ENCODE peak calls at places on chromosomes 12 and 14, in four cellular contexts. One of them, this sample, is unnamed.

GRCh38 chr12:121524196-121524930 is 56.5 kb downstream of the KDM2B start:
- DNase-seq in stromal cell of bone marrow: no peak
- DNase-seq in CD8-positive, alpha-beta memory T cell: no peak
- DNase-seq in GM10248: no peak
- DNase-seq in this sample: no peak

GRCh38 chr12:13443498-13443897 is 247.0 kb downstream of the EMP1 start:
- DNase-seq in stromal cell of bone marrow: no peak
- DNase-seq in CD8-positive, alpha-beta memory T cell: no peak
- DNase-seq in GM10248: no peak
- DNase-seq in this sample: no peak

GRCh38 chr12:96219700-96220206 is 25.6 kb downstream of the ELK3 start:
- DNase-seq in stromal cell of bone marrow: peak
- DNase-seq in CD8-positive, alpha-beta memory T cell: no peak
- DNase-seq in GM10248: no peak
- DNase-seq in this sample: peak

GRCh38 chr12:84856156-84856900 is 56.3 kb downstream of the SLC6A15 start:
- DNase-seq in stromal cell of bone marrow: peak
- DNase-seq in CD8-positive, alpha-beta memory T cell: no peak
- DNase-seq in GM10248: no peak
- DNase-seq in this sample: no peak

GRCh38 chr12:69569236-69569635 is 16.0 kb upstream of the CCT2 start:
- DNase-seq in stromal cell of bone marrow: no peak
- DNase-seq in CD8-positive, alpha-beta memory T cell: no peak
- DNase-seq in GM10248: no peak
- DNase-seq in this sample: no peak

GRCh38 chr14:36791402-36791801 is 129.7 kb downstream of the PAX9 start:
- DNase-seq in stromal cell of bone marrow: no peak
- DNase-seq in CD8-positive, alpha-beta memory T cell: no peak
- DNase-seq in GM10248: no peak
- DNase-seq in this sample: no peak

GRCh38 chr14:44620106-44621019 is 113.3 kb upstream of the FSCB start:
- DNase-seq in stromal cell of bone marrow: no peak
- DNase-seq in CD8-positive, alpha-beta memory T cell: no peak
- DNase-seq in GM10248: no peak
- DNase-seq in this sample: no peak

GRCh38 chr12:40063424-40063823 is 42.5 kb downstream of the SLC2A13 start:
- DNase-seq in stromal cell of bone marrow: no peak
- DNase-seq in CD8-positive, alpha-beta memory T cell: no peak
- DNase-seq in GM10248: no peak
- DNase-seq in this sample: no peak

GRCh38 chr14:104443391-104444158 is 136.0 kb upstream of the C14orf180 start:
- DNase-seq in stromal cell of bone marrow: no peak
- DNase-seq in CD8-positive, alpha-beta memory T cell: no peak
- DNase-seq in GM10248: no peak
- DNase-seq in this sample: no peak

GRCh38 chr12:507261-507853 is 47.6 kb downstream of the B4GALNT3 start:
- DNase-seq in stromal cell of bone marrow: no peak
- DNase-seq in CD8-positive, alpha-beta memory T cell: no peak
- DNase-seq in GM10248: no peak
- DNase-seq in this sample: no peak

GRCh38 chr12:24608637-24609285 is 340.1 kb downstream of the BCAT1 start:
- DNase-seq in stromal cell of bone marrow: no peak
- DNase-seq in CD8-positive, alpha-beta memory T cell: no peak
- DNase-seq in GM10248: no peak
- DNase-seq in this sample: no peak

This sample was measured in astrocyte of the cerebellum.